ENCODE peak calls at places on chromosomes 2 and 18, in eight cellular contexts. I is B cell; M is HTR-8/SVneo; T is body of pancreas; F is H9; Q is activated T-cell treated with anti-CD3 and anti-CD28 coated beads, Interleukin-2, amount 50 U/mL, for 48 hours; X is T-cell; B is PC-3. P is an unnamed sample.

GRCh38 chr2:230932556-230933511 is 7.8 kb upstream of the GPR55 start:
- DNase-seq in I (peak), M (no peak), T (peak), F (peak), Q (peak), X (no peak), B (no peak), P (no peak)

GRCh38 chr2:38622210-38622609 is 19.5 kb upstream of the HNRNPLL start:
- DNase-seq in I (no peak), M (no peak), T (no peak), F (no peak), Q (no peak), X (no peak), B (no peak), P (no peak)

GRCh38 chr2:226578879-226579278 is 220.7 kb downstream of the IRS1 start:
- DNase-seq in I (no peak), M (peak), T (no peak), F (no peak), Q (no peak), X (no peak), B (peak), P (no peak)

GRCh38 chr18:60189840-60190239 is 182.7 kb downstream of the MC4R start:
- DNase-seq in I (no peak), M (no peak), T (no peak), F (no peak), Q (no peak), X (no peak), B (no peak), P (peak)

GRCh38 chr18:69883781-69884180 is 63.9 kb downstream of the CD226 start:
- DNase-seq in I (no peak), M (no peak), T (no peak), F (no peak), Q (no peak), X (no peak), B (no peak), P (no peak)

GRCh38 chr2:241702155-241702404 is 241 bp downstream of the ING5 start:
- DNase-seq in I (peak), M (peak), T (no peak), F (no peak), Q (peak), X (peak), B (peak), P (peak)

GRCh38 chr2:21676676-21677075 is 552.9 kb downstream of the TDRD15 start:
- DNase-seq in I (no peak), M (no peak), T (no peak), F (no peak), Q (no peak), X (no peak), B (peak), P (no peak)

GRCh38 chr2:108935231-108935863 is 53.7 kb downstream of the EDAR start:
- DNase-seq in I (no peak), M (no peak), T (no peak), F (no peak), Q (no peak), X (no peak), B (no peak), P (no peak)

GRCh38 chr18:54241483-54241882 is 17.0 kb upstream of the MBD2 start:
- DNase-seq in I (no peak), M (no peak), T (no peak), F (no peak), Q (no peak), X (no peak), B (no peak), P (no peak)

GRCh38 chr2:47724221-47724981 is 58.5 kb upstream of the MSH6 start:
- DNase-seq in I (peak), M (no peak), T (no peak), F (no peak), Q (no peak), X (no peak), B (peak), P (no peak)

P was measured in COLO829.